ENCODE peak calls at places on chromosomes 3 and 15, in seven cellular contexts. J is psoas muscle, K is ovary, B is right atrium auricular region, N is heart left ventricle, T is dorsolateral prefrontal cortex, Z is Peyer's patch. W is an unnamed sample.

GRCh38 chr3:106206165-106206564 is 337.4 kb upstream of the CBLB start:
- DNase-seq in J (no peak), K (no peak), B (no peak), N (no peak), T (no peak), Z (peak; percentile 28), W (no peak)

GRCh38 chr15:27342991-27343390 is 372.0 kb downstream of the GABRG3 start:
- DNase-seq in J (no peak), K (no peak), B (no peak), N (no peak), T (no peak), Z (no peak), W (no peak)

GRCh38 chr3:10259036-10259435 is 10.8 kb downstream of the TATDN2 start:
- DNase-seq in J (no peak), K (no peak), B (no peak), N (no peak), T (no peak), Z (no peak), W (no peak)

GRCh38 chr3:126129408-126129891 is 45.5 kb upstream of the SLC41A3 start:
- DNase-seq in J (peak; percentile 60), K (peak; percentile 8), B (no peak), N (no peak), T (no peak), Z (no peak), W (no peak)

GRCh38 chr15:60744826-60745225 is 265.9 kb upstream of the ICE2 start:
- DNase-seq in J (peak; percentile 72), K (no peak), B (peak; percentile 93), N (peak; percentile 76), T (peak; percentile 58), Z (no peak), W (no peak)

GRCh38 chr3:146547235-146547835 is 2.9 kb upstream of the PLSCR1 start:
- DNase-seq in J (no peak), K (no peak), B (no peak), N (no peak), T (no peak), Z (no peak), W (no peak)

GRCh38 chr3:32041316-32041715 is 59.8 kb downstream of the ZNF860 start:
- DNase-seq in J (no peak), K (no peak), B (no peak), N (no peak), T (no peak), Z (no peak), W (no peak)

GRCh38 chr3:178960918-178961317 is 110.7 kb downstream of the ZMAT3 start:
- DNase-seq in J (no peak), K (no peak), B (no peak), N (no peak), T (no peak), Z (no peak), W (no peak)

GRCh38 chr3:134991472-134992010 is 196.5 kb downstream of the EPHB1 start:
- DNase-seq in J (no peak), K (no peak), B (no peak), N (no peak), T (no peak), Z (no peak), W (no peak)

GRCh38 chr15:60914360-60914759 is 314.7 kb downstream of the RORA start:
- DNase-seq in J (no peak), K (no peak), B (no peak), N (no peak), T (no peak), Z (no peak), W (no peak)

GRCh38 chr15:84649706-84650105 is 4.4 kb downstream of the WDR73 start:
- DNase-seq in J (no peak), K (no peak), B (no peak), N (no peak), T (no peak), Z (no peak), W (no peak)

GRCh38 chr3:52615178-52615577 is 70.5 kb downstream of the PBRM1 start:
- DNase-seq in J (no peak), K (no peak), B (no peak), N (no peak), T (no peak), Z (no peak), W (no peak)

GRCh38 chr15:71103102-71103676 is 12.1 kb upstream of the THSD4 start:
- DNase-seq in J (no peak), K (no peak), B (peak; percentile 54), N (peak; percentile 38), T (no peak), Z (no peak), W (no peak)

GRCh38 chr3:115862099-115862498 is 238.8 kb downstream of the GAP43 start:
- DNase-seq in J (no peak), K (no peak), B (no peak), N (no peak), T (no peak), Z (no peak), W (no peak)

GRCh38 chr15:49860101-49860500 is 239.3 kb downstream of the DTWD1 start:
- DNase-seq in J (no peak), K (peak; percentile 19), B (no peak), N (no peak), T (no peak), Z (no peak), W (no peak)

GRCh38 chr15:49865925-49866757 is 245.3 kb downstream of the DTWD1 start:
- DNase-seq in J (no peak), K (no peak), B (no peak), N (no peak), T (no peak), Z (no peak), W (no peak)

GRCh38 chr15:49864251-49864650 is 243.4 kb downstream of the DTWD1 start:
- DNase-seq in J (no peak), K (no peak), B (no peak), N (no peak), T (no peak), Z (no peak), W (no peak)

GRCh38 chr15:49868348-49868747 is 247.5 kb downstream of the DTWD1 start:
- DNase-seq in J (no peak), K (no peak), B (no peak), N (no peak), T (no peak), Z (no peak), W (no peak)

DNA sequence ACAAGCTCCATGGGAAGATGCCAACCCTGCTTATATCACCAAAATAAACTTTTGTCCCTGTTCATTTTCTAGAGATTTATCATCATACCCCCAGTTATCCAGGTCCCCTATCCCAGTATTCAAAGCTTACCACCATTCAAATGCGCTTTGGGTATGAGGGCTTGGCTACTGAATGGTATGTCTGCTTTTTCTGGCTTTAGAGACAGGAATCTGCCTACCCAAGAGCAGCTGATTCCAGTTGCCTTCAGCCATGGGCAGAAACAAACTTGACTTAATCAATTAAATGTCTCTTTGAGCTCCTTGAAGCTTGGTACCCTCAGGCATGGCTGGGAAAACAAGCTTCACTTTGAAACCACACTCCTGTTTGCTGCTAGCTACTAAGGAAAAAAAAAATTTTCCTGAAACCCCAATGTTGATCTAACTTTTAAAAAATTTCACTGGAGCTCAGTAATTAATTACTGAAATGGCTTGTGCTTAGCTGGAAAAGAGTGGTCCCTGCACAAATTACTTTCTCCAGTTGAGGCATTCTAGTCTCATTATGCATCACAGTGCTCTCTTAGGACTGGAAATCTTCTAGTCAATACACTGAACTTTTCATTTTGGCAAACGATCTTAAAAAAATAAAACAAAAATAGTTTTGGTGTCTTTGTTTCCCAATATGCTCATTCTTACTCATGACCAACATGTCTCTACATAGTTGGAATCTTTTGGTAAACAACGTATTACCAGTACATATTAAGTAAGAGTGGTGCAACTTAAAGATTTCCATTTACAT is 242.8 kb downstream of the DTWD1 start:
- DNase-seq in J (no peak), K (no peak), B (no peak), N (no peak), T (no peak), Z (no peak), W (no peak)
- H3K27ac ChIP-seq in J (peak overlapping the region; percentile 19), K (no peak overlapping the region), B (no peak overlapping the region), N (no peak overlapping the region), T (no peak overlapping the region), Z (peak overlapping the region; percentile 45), W (no peak overlapping the region)

GRCh38 chr3:38133209-38133556 is 3.7 kb downstream of the ACAA1 start:
- DNase-seq in J (no peak), K (no peak), B (no peak), N (no peak), T (no peak), Z (no peak), W (no peak)
- H3K27ac ChIP-seq in J (no peak overlapping the region), K (no peak overlapping the region), B (no peak overlapping the region), N (no peak overlapping the region), T (no peak overlapping the region), Z (peak overlapping the region; percentile 89), W (no peak overlapping the region)

GRCh38 chr15:86316699-86317378 is 237.2 kb downstream of the AGBL1 start:
- DNase-seq in J (no peak), K (no peak), B (no peak), N (no peak), T (no peak), Z (no peak), W (no peak)
- H3K27ac ChIP-seq in J (peak overlapping the region; percentile 27), K (no peak overlapping the region), B (no peak overlapping the region), N (no peak overlapping the region), T (no peak overlapping the region), Z (no peak overlapping the region), W (no peak overlapping the region)

GRCh38 chr3:195903950-195904290 is 4.4 kb downstream of the TNK2 start:
- DNase-seq in J (peak; percentile 39), K (no peak), B (no peak), N (no peak), T (no peak), Z (no peak), W (no peak)

GRCh38 chr3:195899701-195900425 is 8.5 kb downstream of the TNK2 start:
- DNase-seq in J (peak; percentile 51), K (no peak), B (no peak), N (peak; percentile 9), T (no peak), Z (no peak), W (no peak)

GRCh38 chr3:195897853-195898415 is 10.4 kb downstream of the TNK2 start:
- DNase-seq in J (peak; percentile 41), K (no peak), B (no peak), N (peak; percentile 15), T (no peak), Z (no peak), W (no peak)

GRCh38 chr3:195897081-195897852 is 11.1 kb downstream of the TNK2 start:
- DNase-seq in J (peak; percentile 79), K (peak; percentile 64), B (peak; percentile 68), N (peak; percentile 43), T (no peak), Z (no peak), W (peak; percentile 60)

DNA sequence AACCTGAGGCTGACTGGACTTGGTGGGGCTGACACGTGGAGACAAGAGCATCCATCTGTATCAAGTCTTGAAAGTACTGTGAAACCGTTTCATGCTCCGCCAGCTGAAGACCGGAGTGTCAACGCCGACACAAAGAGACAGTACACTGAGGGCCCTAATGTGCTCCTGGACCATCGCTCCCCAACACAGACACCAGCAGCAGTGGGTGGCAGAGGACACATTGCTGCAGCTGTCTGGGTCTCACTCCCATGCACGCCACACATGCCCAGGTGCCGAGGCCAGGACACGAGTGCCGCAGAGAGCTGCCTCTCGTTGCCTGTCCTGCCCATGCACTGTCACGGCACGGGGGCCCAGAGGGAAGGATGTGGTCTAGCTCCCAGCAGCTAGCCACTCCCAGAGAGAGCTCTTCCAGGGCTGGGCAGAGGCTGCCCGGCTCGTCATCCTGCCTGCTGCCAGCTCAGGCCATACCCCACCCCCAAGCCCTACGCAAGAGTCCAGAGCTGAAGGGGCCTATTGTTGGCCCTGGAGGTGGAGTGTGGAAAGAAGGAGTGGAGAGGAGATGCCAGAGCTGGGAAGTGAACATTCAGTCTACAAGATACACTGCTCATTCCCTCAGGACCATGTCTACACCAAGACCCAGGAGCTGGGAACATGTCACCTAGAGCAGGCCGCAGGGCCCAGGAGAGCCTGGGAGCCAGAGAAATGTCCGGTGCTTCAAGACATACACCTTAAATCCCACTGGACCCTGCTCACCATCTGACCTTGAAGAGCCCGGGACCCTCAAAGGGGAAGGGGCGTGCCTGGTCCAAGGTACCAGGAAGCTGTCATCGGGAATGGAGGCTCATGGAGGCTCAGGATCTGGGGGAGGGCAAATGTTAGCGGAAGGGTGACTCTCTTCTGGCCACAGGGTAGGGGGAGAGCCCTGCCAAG is 7.7 kb downstream of the TNK2 start:
- DNase-seq in J (peak; percentile 93), K (no peak), B (peak; percentile 80), N (peak; percentile 75), T (peak; percentile 92), Z (peak; percentile 79), W (peak; percentile 85)
- H3K27ac ChIP-seq in J (peak overlapping the region; percentile 93), K (no peak overlapping the region), B (peak overlapping the region; percentile 66), N (no peak overlapping the region), T (peak overlapping the region; percentile 98), Z (no peak overlapping the region), W (no peak overlapping the region)

W was measured in testis.